ENCODE peak calls at places on chromosome 1, in nine cellular contexts. W is tibial artery, A is SJSA1, Y is body of pancreas, G is uterus, T is right atrium auricular region, E is IMR-90, B is upper lobe of right lung, D is heart left ventricle. Z is an unnamed sample. For H3K27me3, the result is how much of the 10 kb centered on the place peaks cover.

GRCh38 chr1:22916469-22916817 is 56.2 kb downstream of the LACTBL1 start:
- DNase-seq in B (no peak), T (no peak), W (no peak), Y (no peak), D (no peak), G (no peak), E (no peak), A (no peak), Z (no peak)

GRCh38 chr1:84632975-84633427 is 57.3 kb downstream of the SSX2IP start:
- DNase-seq in T (no peak), E (peak), Y (no peak), B (no peak), A (peak), D (no peak), G (no peak), W (no peak), Z (peak)

GRCh38 chr1:157073944-157074685 is 25.5 kb downstream of the ETV3L start:
- DNase-seq in Y (peak), G (peak), W (peak), B (peak), A (peak), T (peak), E (peak), D (peak), Z (peak)

GRCh38 chr1:90475623-90476022 is 241.5 kb downstream of the BARHL2 start:
- DNase-seq in T (no peak), Y (no peak), G (no peak), A (no peak), W (no peak), E (peak), D (no peak), B (no peak), Z (no peak)

GRCh38 chr1:51575406-51576084 is 41.3 kb upstream of the OSBPL9 start:
- DNase-seq in T (no peak), B (no peak), D (no peak), E (peak), A (peak), G (no peak), W (no peak), Y (no peak), Z (no peak)

GRCh38 chr1:192826791-192827477 is 18.1 kb downstream of the RGS2 start:
- DNase-seq in W (no peak), B (no peak), T (no peak), E (no peak), D (no peak), G (no peak), Y (no peak), A (peak), Z (no peak)

GRCh38 chr1:221816899-221817298 is 75.0 kb upstream of the DUSP10 start:
- DNase-seq in D (no peak), E (peak), T (no peak), Y (no peak), W (no peak), G (no peak), A (peak), B (no peak), Z (peak)

GRCh38 chr1:241532173-241532553 is at the start of gene KMO:
- DNase-seq in Y (no peak), E (peak), A (no peak), D (no peak), T (no peak), G (no peak), B (no peak), W (no peak), Z (no peak)

GRCh38 chr1:38071530-38072266 is 25.1 kb upstream of the POU3F1 start:
- DNase-seq in B (no peak), Y (no peak), D (no peak), G (no peak), E (peak), A (no peak), T (no peak), W (no peak), Z (peak)

GRCh38 chr1:232012773-232013386 is 386.3 kb downstream of the DISC1 start:
- DNase-seq in E (peak), G (peak), Y (peak), T (peak), B (no peak), D (peak), W (peak), A (no peak), Z (no peak)

GRCh38 chr1:9842073-9842711 is 18.4 kb upstream of the CLSTN1 start:
- DNase-seq in W (no peak), D (no peak), G (no peak), T (no peak), A (no peak), E (peak), Y (no peak), B (no peak), Z (no peak)

GRCh38 chr1:232996143-232996542 is 45.7 kb downstream of the NTPCR start:
- DNase-seq in Y (no peak), B (no peak), A (no peak), E (no peak), D (no peak), T (no peak), G (no peak), W (no peak), Z (no peak)

GRCh38 chr1:197801111-197801482 is 25.8 kb upstream of the DENND1B start:
- DNase-seq in Y (no peak), E (no peak), D (no peak), G (no peak), T (no peak), W (no peak), A (no peak), B (no peak), Z (no peak)

GRCh38 chr1:156627313-156627880 is 8.2 kb downstream of the HAPLN2 start:
- DNase-seq in E (peak), Y (peak), G (no peak), W (no peak), A (peak), B (no peak), D (no peak), T (no peak), Z (no peak)

GRCh38 chr1:214976665-214977064 is 105.9 kb upstream of the KCNK2 start:
- DNase-seq in D (no peak), G (no peak), W (no peak), A (no peak), E (no peak), T (no peak), Y (no peak), B (no peak), Z (no peak)

GRCh38 chr1:184061396-184062003 is 10.0 kb downstream of the TSEN15 start:
- DNase-seq in G (no peak), T (no peak), W (no peak), B (no peak), A (peak), D (no peak), E (peak), Y (no peak), Z (peak)

GRCh38 chr1:37862330-37862729 is 2.9 kb upstream of the MTF1 start:
- DNase-seq in Y (no peak), A (no peak), W (no peak), T (no peak), E (no peak), D (no peak), G (no peak), B (no peak), Z (no peak)

GRCh38 chr1:67708606-67709005 is 23.6 kb downstream of the GADD45A start:
- DNase-seq in D (no peak), G (no peak), T (no peak), B (no peak), E (no peak), W (no peak), A (no peak), Y (no peak), Z (no peak)

GRCh38 chr1:89866568-89866967 is 45.7 kb downstream of the LRRC8D start:
- DNase-seq in T (no peak), W (no peak), E (no peak), A (no peak), G (no peak), D (no peak), Y (no peak), B (no peak), Z (no peak)

GRCh38 chr1:156419863-156420208 is 50.8 kb downstream of the RHBG start:
- DNase-seq in T (no peak), A (no peak), E (no peak), D (no peak), W (no peak), G (no peak), B (no peak), Y (no peak), Z (no peak)

GRCh38 chr1:42035205-42035829 is 116.6 kb upstream of the HIVEP3 start:
- DNase-seq in W (peak), G (peak), B (peak), T (peak), Y (peak), D (peak), A (peak), E (peak), Z (peak)

GRCh38 chr1:90045853-90046563 is 51.1 kb downstream of the ZNF326 start:
- DNase-seq in G (no peak), D (no peak), W (no peak), A (peak), T (no peak), Y (no peak), E (peak), B (no peak), Z (no peak)

GRCh38 chr1:114861384-114861783 is 6.7 kb downstream of the SYCP1 start:
- DNase-seq in E (no peak), D (no peak), Y (no peak), W (no peak), A (no peak), T (no peak), G (no peak), B (no peak), Z (no peak)

GRCh38 chr1:64664287-64664686 is 80.6 kb upstream of the RAVER2 start:
- DNase-seq in D (no peak), G (no peak), A (no peak), W (no peak), T (no peak), B (no peak), Y (no peak), E (no peak), Z (no peak)

GRCh38 chr1:111399792-111400610 is 27.5 kb downstream of the OVGP1 start:
- DNase-seq in A (peak), T (peak), Y (peak), G (peak), E (peak), W (peak), B (no peak), D (peak), Z (no peak)

GRCh38 chr1:7379445-7379971 is 391.6 kb upstream of the VAMP3 start:
- DNase-seq in A (no peak), E (peak), Y (no peak), W (no peak), T (peak), G (peak), D (no peak), B (no peak), Z (peak)

GRCh38 chr1:62024690-62025089 is 170.0 kb upstream of the L1TD1 start:
- DNase-seq in G (no peak), B (no peak), T (no peak), A (no peak), E (no peak), Y (no peak), W (no peak), D (no peak), Z (no peak)

GRCh38 chr1:115136106-115136505 is 46.8 kb upstream of the TSPAN2 start:
- DNase-seq in D (no peak), A (peak), G (no peak), Y (no peak), W (no peak), E (no peak), B (no peak), T (no peak), Z (no peak)

GRCh38 chr1:20702416-20702815 is 15.4 kb downstream of the KIF17 start:
- DNase-seq in E (peak), W (no peak), D (no peak), A (no peak), T (no peak), Y (no peak), G (no peak), B (no peak), Z (no peak)

GRCh38 chr1:236854602-236854978 is 59.5 kb downstream of the MTR start:
- DNase-seq in Y (no peak), E (peak), B (no peak), W (no peak), G (no peak), A (peak), D (no peak), T (no peak), Z (no peak)

GRCh38 chr1:199089393-199090122 is 450.7 kb downstream of the PTPRC start:
- DNase-seq in G (no peak), W (no peak), T (no peak), A (no peak), B (no peak), E (peak), Y (no peak), D (no peak), Z (no peak)

DNA sequence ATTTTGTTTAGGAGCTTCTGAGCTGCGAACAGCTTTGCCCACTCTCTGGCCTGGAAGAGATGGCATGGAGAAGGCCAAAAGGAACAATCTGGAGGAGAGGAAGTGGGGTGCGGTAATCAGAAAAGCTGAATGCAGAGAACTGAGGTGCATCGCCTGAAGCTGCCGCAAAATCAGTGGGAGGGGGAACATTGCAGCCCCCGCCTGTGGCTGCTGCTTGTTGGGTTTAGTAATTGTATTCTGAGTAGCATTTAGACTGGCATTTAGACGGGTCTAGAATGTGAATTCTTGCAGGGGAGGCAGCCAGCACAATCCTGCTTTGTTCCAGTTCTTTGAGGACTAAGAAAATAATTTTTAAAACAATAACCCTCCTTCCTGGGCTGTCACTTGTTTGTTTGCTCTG is 25.4 kb downstream of the NFASC start:
- DNase-seq in T (no peak), D (no peak), G (no peak), W (no peak), A (no peak), B (no peak), E (no peak), Y (no peak), Z (no peak)
- H3K27me3 ChIP-seq in T (under half), D (under half), G (under half), W (under half), A (under half), B (under half), E (under half), Y (under half), Z (under half)

GRCh38 chr1:153770812-153771211 is 4.4 kb upstream of the SLC27A3 start:
- DNase-seq in A (no peak), W (no peak), Y (no peak), E (no peak), B (no peak), G (peak), D (peak), T (no peak), Z (no peak)

GRCh38 chr1:153774036-153774435 is 1.2 kb upstream of the SLC27A3 start:
- DNase-seq in B (no peak), E (no peak), A (no peak), G (no peak), T (no peak), D (no peak), W (no peak), Y (no peak), Z (no peak)

GRCh38 chr1:153771241-153771640 is 4.0 kb upstream of the SLC27A3 start:
- DNase-seq in A (no peak), G (no peak), D (no peak), Y (no peak), E (no peak), W (no peak), T (no peak), B (no peak), Z (no peak)

GRCh38 chr1:153773004-153773921 is 1.9 kb upstream of the SLC27A3 start:
- DNase-seq in G (no peak), A (no peak), W (no peak), B (no peak), D (no peak), T (no peak), Y (no peak), E (no peak), Z (no peak)

DNA sequence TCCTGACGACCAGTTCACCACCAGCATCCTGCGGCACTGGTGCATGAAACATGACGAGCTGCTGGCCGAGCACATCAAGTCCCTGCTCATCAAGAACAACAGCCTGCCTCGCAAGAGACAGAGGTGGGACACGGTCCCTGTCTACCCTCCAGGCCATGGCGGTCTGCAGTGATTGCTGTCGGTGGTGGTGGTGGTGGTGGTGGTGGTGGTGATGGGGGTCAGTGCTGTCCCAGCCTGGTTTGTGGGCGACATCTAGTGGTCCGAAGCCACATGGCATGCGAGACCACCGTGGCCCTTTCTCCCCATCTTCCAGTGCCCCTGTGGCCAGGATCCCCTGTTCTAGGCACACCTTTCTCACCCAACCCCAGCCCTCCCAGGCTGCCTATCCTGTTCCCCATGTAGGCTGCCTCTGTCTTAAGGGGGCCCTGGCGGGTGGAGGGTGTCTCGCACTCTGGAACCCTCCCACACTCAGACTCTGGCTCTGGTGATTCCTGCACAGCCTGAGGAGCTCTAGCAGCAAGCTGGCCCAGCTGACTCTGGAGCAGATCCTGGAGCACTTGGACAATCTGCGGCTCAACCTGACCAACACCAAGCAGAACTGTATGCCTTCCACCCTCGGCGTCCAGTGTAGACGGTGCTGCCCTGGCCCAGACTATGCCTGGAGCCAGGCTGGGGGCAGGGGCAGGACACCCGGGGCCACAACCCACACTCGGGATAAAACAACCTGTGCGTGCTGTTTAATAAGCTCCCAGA is 3.2 kb upstream of the SLC27A3 start:
- DNase-seq in Y (no peak), D (no peak), T (no peak), G (peak), A (no peak), B (no peak), E (no peak), W (peak), Z (no peak)
- H3K27me3 ChIP-seq in Y (under half), D (under half), T (under half), G (under half), A (under half), B (under half), E (under half), W (under half), Z (under half)

DNA sequence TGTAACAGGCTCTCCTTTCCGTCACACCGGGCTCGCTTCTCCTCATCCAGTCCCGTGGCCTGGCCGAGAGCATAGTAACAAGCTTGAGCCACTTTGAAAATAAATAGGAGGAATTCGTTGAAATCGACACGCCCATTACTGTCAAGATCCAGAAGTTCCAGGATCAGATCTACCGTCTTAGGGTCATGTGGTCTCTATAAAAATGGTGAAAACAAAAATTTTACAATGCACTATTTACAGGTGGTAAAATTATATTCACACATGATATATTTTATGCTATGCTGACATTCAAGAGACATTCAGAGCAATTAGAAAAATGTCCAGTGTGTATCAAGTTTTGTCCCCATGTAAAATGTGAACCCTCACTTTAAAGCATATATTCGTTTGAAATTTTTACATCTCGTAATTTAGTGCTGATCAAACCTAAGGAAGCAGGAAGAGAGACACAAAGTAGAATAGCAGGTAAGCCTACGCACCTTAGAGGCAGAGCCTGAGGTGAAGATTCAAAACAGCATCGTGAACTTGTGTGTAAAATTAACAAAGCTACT is 2.3 kb downstream of the TCHH start:
- DNase-seq in W (no peak), T (no peak), B (no peak), E (no peak), Y (no peak), A (no peak), G (no peak), D (no peak), Z (no peak)
- H3K27me3 ChIP-seq in W (under half), T (under half), B (half or more), E (half or more), Y (under half), A (half or more), G (under half), D (half or more), Z (half or more)

DNA sequence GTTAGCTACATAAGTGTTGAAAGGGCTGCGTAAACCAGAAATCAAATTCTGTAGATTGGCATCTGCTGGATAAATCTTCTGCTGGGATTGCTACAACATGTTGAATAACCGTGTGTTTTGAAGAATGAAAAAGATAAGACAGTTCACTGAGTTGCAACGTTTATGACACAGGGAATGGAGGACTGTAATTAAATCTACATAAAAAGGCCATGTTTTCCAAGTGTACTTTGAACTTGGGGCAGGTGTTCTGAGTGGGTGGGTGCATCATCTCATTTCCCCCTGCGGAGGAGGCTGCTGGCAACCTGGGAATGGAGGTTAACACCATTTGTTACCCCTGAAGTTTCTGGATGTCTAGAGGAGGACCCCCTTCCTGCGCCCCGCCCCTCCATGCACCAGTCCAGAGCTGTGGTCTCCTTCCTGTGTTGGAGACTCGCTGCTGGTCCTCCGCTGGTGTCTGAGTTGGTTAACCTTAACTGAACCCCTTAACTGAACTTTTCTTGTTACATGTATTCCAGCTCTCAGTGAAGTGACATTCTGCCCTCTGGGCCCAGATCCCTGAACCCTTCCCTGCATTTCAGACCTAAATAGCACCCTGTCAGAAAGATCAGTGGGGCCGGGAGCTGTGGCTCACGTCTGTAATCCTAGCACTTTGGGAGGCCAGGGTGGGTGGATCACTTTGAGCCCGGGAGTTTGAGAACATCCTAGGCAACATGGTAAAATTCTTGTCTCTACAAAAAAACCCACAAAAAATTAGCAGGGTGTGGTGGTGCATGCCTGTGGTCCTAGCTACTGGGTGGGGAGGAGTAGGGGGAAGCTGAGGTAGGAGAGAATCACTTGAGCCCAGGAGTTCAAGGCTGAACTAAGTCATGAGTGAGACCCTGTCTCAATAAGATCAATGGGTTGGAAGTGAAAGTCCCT is 31.8 kb downstream of the UCK2 start:
- DNase-seq in B (no peak), D (no peak), A (no peak), G (no peak), E (no peak), T (no peak), W (no peak), Y (no peak), Z (no peak)
- H3K27me3 ChIP-seq in B (under half), D (under half), A (under half), G (under half), E (under half), T (under half), W (under half), Y (under half), Z (under half)

GRCh38 chr1:53737648-53738204 is 1.2 kb downstream of the GLIS1 start:
- DNase-seq in B (no peak), Y (no peak), W (no peak), A (no peak), T (no peak), E (no peak), G (no peak), D (no peak), Z (no peak)
- H3K27me3 ChIP-seq in B (under half), Y (under half), W (under half), A (under half), T (under half), E (under half), G (under half), D (under half), Z (under half)

Z was measured in kidney epithelial cell.